ENCODE peak calls at places on chromosomes 3 and 15, in eight cellular contexts. L, T, O, P, Q, I, N and H are unnamed samples.

GRCh38 chr15:69988541-69989225 is 109.0 kb downstream of the TLE3 start:
- DNase-seq in Q (no peak), P (peak; percentile 45), N (no peak), O (no peak), L (no peak), I (no peak), T (no peak), H (no peak)

GRCh38 chr3:48989796-48990635 is at the start of gene P4HTM:
- DNase-seq in N (peak; percentile 97), Q (peak; percentile 80), O (no peak), I (peak; percentile 70), T (peak; percentile 93), P (peak; percentile 92), L (peak; percentile 94), H (peak; percentile 98)

GRCh38 chr3:58037141-58037910 is 29.1 kb downstream of the FLNB start:
- DNase-seq in O (no peak), I (no peak), Q (no peak), T (no peak), L (no peak), N (no peak), P (no peak), H (no peak)

GRCh38 chr15:78695046-78695671 is 54.1 kb upstream of the CHRNB4 start:
- DNase-seq in Q (no peak), L (no peak), O (no peak), T (no peak), I (no peak), N (no peak), P (no peak), H (no peak)

GRCh38 chr3:173138031-173138430 is 3.0 kb downstream of the SPATA16 start:
- DNase-seq in P (no peak), O (no peak), Q (peak; percentile 51), L (no peak), T (no peak), I (no peak), N (no peak), H (no peak)

GRCh38 chr3:110618512-110619226 is 452.9 kb upstream of the NECTIN3 start:
- DNase-seq in Q (no peak), L (no peak), O (no peak), N (no peak), I (no peak), T (no peak), P (no peak), H (no peak)

GRCh38 chr3:190306513-190307163 is 15.6 kb downstream of the CLDN1 start:
- DNase-seq in P (no peak), N (peak; percentile 27), T (no peak), I (no peak), L (peak; percentile 64), Q (no peak), O (peak; percentile 52), H (no peak)

GRCh38 chr15:60118564-60119080 is 114.5 kb downstream of the FOXB1 start:
- DNase-seq in P (peak; percentile 54), N (no peak), Q (peak; percentile 58), O (no peak), T (no peak), L (no peak), I (no peak), H (no peak)

GRCh38 chr3:129441782-129442181 is 1.8 kb downstream of the IFT122 start:
- DNase-seq in P (no peak), T (peak; percentile 90), N (peak; percentile 72), I (no peak), Q (no peak), L (no peak), O (no peak), H (peak; percentile 63)

GRCh38 chr3:195236076-195236798 is 34.7 kb downstream of the XXYLT1 start:
- DNase-seq in O (no peak), P (no peak), L (no peak), N (no peak), T (no peak), I (no peak), Q (no peak), H (no peak)

GRCh38 chr3:141981084-141981483 is 104.6 kb downstream of the ATP1B3 start:
- DNase-seq in L (no peak), N (no peak), I (no peak), P (no peak), O (no peak), T (no peak), Q (no peak), H (no peak)

GRCh38 chr15:78840661-78841060 is 29.4 kb upstream of the ADAMTS7 start:
- DNase-seq in O (no peak), L (no peak), P (no peak), N (peak; percentile 17), T (no peak), I (peak; percentile 51), Q (no peak), H (peak; percentile 96)

GRCh38 chr3:169619793-169620192 is 43.7 kb downstream of the MECOM start:
- DNase-seq in T (peak; percentile 73), P (peak; percentile 64), O (no peak), I (no peak), Q (no peak), N (no peak), L (no peak), H (no peak)

GRCh38 chr3:11919390-11919789 is 72.7 kb upstream of the TAMM41 start:
- DNase-seq in P (peak; percentile 51), N (no peak), T (no peak), I (no peak), Q (no peak), L (no peak), O (no peak), H (no peak)

GRCh38 chr15:45113380-45113990 is 487 bp downstream of the DUOX2 start:
- DNase-seq in I (no peak), N (no peak), T (no peak), P (no peak), O (no peak), Q (no peak), L (no peak), H (peak; percentile 79)

GRCh38 chr3:58237940-58238681 is 519 bp downstream of the ABHD6 start:
- DNase-seq in P (peak; percentile 56), L (peak; percentile 60), Q (peak; percentile 29), O (peak; percentile 21), I (peak; percentile 66), N (peak; percentile 70), T (peak; percentile 18), H (peak; percentile 95)

GRCh38 chr15:65201918-65202317 is 9.4 kb downstream of the CILP start:
- DNase-seq in T (no peak), P (no peak), L (no peak), I (no peak), N (no peak), O (no peak), Q (no peak), H (no peak)

GRCh38 chr3:124685481-124685880 is 44.8 kb upstream of the UMPS start:
- DNase-seq in N (peak; percentile 75), O (no peak), P (no peak), Q (no peak), L (no peak), T (no peak), I (no peak), H (no peak)

GRCh38 chr3:143120716-143121239 is 1.2 kb downstream of the CHST2 start:
- DNase-seq in L (peak; percentile 50), T (peak; percentile 43), O (peak; percentile 61), P (peak; percentile 43), I (no peak), Q (peak; percentile 32), N (peak; percentile 73), H (peak; percentile 93)
- H3K4me3 ChIP-seq in L (peak overlapping the region; percentile 77), T (peak overlapping the region; percentile 67), O (peak overlapping the region; percentile 98), P (peak overlapping the region; percentile 81), I (peak overlapping the region; percentile 72), Q (peak overlapping the region; percentile 85), N (peak overlapping the region; percentile 84), H (peak overlapping the region; percentile 91)

GRCh38 chr3:46960081-46960701 is 16.4 kb downstream of the CCDC12 start:
- DNase-seq in L (peak; percentile 68), T (peak; percentile 92), N (peak; percentile 86), P (peak; percentile 39), Q (no peak), I (no peak), O (peak; percentile 63), H (peak; percentile 96)

GRCh38 chr3:46962427-46962826 is 14.1 kb downstream of the CCDC12 start:
- DNase-seq in I (no peak), Q (no peak), P (no peak), N (no peak), L (no peak), O (no peak), T (no peak), H (no peak)

GRCh38 chr3:46960801-46961200 is 15.7 kb downstream of the CCDC12 start:
- DNase-seq in Q (no peak), O (no peak), T (no peak), L (no peak), I (no peak), P (no peak), N (no peak), H (no peak)

GRCh38 chr3:46958469-46959168 is 17.9 kb downstream of the CCDC12 start:
- DNase-seq in P (no peak), L (no peak), T (no peak), I (no peak), Q (no peak), O (no peak), N (no peak), H (no peak)

GRCh38 chr3:46959169-46959515 is 17.4 kb downstream of the CCDC12 start:
- DNase-seq in P (no peak), O (no peak), L (no peak), I (no peak), N (peak; percentile 33), Q (no peak), T (no peak), H (no peak)
- H3K4me1 ChIP-seq in P (peaks cover 16% of the 10 kb centered on the region), O (peaks cover 24% of the 10 kb centered on the region), L (peaks cover 66% of the 10 kb centered on the region), I (peaks cover 86% of the 10 kb centered on the region), N (peaks cover 22% of the 10 kb centered on the region), Q (peaks cover 18% of the 10 kb centered on the region), T (peaks cover 33% of the 10 kb centered on the region), H (peaks cover 9% of the 10 kb centered on the region)

DNA sequence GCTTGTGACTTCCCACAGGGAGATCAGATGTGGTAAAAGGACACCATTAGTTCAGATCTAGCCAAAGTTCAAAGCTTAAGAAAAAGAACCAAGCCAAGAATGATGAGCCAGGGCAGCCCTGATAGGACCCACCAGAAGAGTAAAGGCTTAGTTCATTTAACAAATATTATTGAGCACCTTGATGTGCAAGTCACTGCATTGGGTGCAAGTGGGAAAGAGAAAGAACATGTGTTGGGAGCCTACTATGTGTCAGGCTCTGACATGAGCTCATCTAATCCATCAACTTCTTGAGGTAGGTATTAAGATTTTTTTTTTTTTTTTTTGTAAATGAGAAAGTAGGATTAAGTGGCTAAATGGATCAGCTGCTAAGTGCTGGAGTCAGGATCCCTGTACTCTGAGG is 53.4 kb upstream of the PIAS1 start:
- DNase-seq in N (no peak), P (no peak), T (no peak), L (no peak), Q (no peak), I (no peak), O (no peak), H (no peak)
- H2AFZ ChIP-seq in N (no peak overlapping the region), P (peak overlapping the region; percentile 78), T (no peak overlapping the region), L (no peak overlapping the region), Q (no peak overlapping the region), I (no peak overlapping the region), O (no peak overlapping the region), H (no peak overlapping the region)

DNA sequence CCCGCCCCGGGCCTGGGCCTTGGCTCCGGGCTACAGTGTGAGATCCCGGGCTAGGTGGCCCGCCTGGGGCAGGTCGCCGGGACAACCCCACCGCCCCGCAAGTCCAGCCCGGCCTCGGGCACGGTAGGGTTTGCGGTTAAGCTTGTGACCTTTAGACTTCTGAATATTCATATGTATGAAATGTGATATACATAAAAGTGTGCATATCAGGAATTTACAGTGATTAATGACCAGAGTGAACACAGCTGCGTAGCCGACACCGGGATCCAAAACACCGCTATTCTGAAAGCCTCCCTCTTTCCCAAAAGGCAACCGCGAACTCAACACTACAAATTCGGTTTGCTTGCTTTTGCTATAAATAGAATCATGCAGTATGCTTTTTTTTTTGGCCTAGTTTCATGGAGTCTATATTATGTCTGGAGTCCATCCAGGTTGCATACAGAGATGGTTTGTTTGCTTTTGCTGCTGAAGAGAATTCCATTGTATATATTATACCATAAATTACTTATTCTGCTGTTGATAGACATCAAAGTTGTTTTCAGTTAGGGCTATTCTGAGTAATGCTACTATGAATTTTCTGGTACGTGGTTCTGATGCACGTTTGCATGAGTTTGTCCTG is 668 bp upstream of the SNRPA1 start:
- DNase-seq in L (peak; percentile 26), P (no peak), I (no peak), O (peak; percentile 50), Q (no peak), N (peak; percentile 54), T (peak; percentile 44), H (peak; percentile 80)
- H3K4me3 ChIP-seq in L (peak overlapping the region; percentile 69), P (peak overlapping the region; percentile 96), I (peak overlapping the region; percentile 90), O (peak overlapping the region; percentile 88), Q (peak overlapping the region; percentile 99), N (peak overlapping the region; percentile 92), T (peak overlapping the region; percentile 77), H (peak overlapping the region; percentile 97)